ENCODE peak calls at places on chromosomes 16 and 17, in four cellular contexts. S, B, G and N are unnamed samples.
A peak's percentile ranks its signal among the peaks of the same experiment; 100 is the strongest.

GRCh38 chr17:13931752-13932477 is 137.4 kb upstream of the COX10 start:
- DNase-seq in S (peak; percentile 21), B (no peak), G (no peak), N (no peak)

GRCh38 chr17:44830359-44831269 is 527 bp upstream of the GJC1 start:
- DNase-seq in S (peak; percentile 65), B (no peak), G (no peak), N (no peak)

GRCh38 chr16:67264277-67264676 is 15.1 kb upstream of the PLEKHG4 start:
- DNase-seq in S (no peak), B (no peak), G (no peak), N (no peak)

GRCh38 chr17:8726477-8726876 is 18.2 kb downstream of the CCDC42 start:
- DNase-seq in S (no peak), B (no peak), G (no peak), N (no peak)

GRCh38 chr16:27726621-27727275 is 176.8 kb downstream of the KATNIP start:
- DNase-seq in S (no peak), B (no peak), G (no peak), N (no peak)

GRCh38 chr17:64622931-64623654 is 39.0 kb downstream of the SMURF2 start:
- DNase-seq in S (no peak), B (no peak), G (no peak), N (peak; percentile 28)

GRCh38 chr17:29238133-29238850 is 8.4 kb upstream of the CRYBA1 start:
- DNase-seq in S (no peak), B (no peak), G (no peak), N (no peak)

GRCh38 chr17:50534222-50534978 is 1.9 kb downstream of the EPN3 start:
- DNase-seq in S (peak; percentile 58), B (no peak), G (peak; percentile 41), N (no peak)

GRCh38 chr16:66399930-66400329 is 27.2 kb upstream of the BEAN1 start:
- DNase-seq in S (no peak), B (no peak), G (no peak), N (no peak)

GRCh38 chr16:67666032-67666537 is 465 bp downstream of the ENKD1 start:
- DNase-seq in S (peak; percentile 67), B (no peak), G (peak; percentile 61), N (peak; percentile 54)

GRCh38 chr16:70804153-70804728 is 3.3 kb upstream of the VAC14 start:
- DNase-seq in S (no peak), B (no peak), G (no peak), N (no peak)

GRCh38 chr16:66548868-66549267 is 1.1 kb downstream of the TK2 start:
- DNase-seq in S (no peak), B (no peak), G (no peak), N (no peak)

GRCh38 chr17:29709861-29710849 is 87.4 kb upstream of the CORO6 start:
- DNase-seq in S (no peak), B (no peak), G (no peak), N (no peak)

GRCh38 chr16:26981266-26981938 is 85.3 kb upstream of the C16orf82 start:
- DNase-seq in S (no peak), B (no peak), G (no peak), N (no peak)

GRCh38 chr17:66301418-66301863 is 972 bp upstream of the PRKCA start:
- DNase-seq in S (no peak), B (no peak), G (no peak), N (no peak)

GRCh38 chr16:85058909-85059308 is 31.3 kb downstream of the KIAA0513 start:
- DNase-seq in S (no peak), B (no peak), G (no peak), N (no peak)

GRCh38 chr17:82696916-82697807 is 1.3 kb downstream of the RAB40B start:
- DNase-seq in S (peak; percentile 38), B (no peak), G (no peak), N (no peak)

GRCh38 chr17:7807206-7807605 is 26.8 kb upstream of the KDM6B start:
- DNase-seq in S (no peak), B (no peak), G (no peak), N (no peak)

GRCh38 chr17:49556183-49556943 is 19.3 kb upstream of the NXPH3 start:
- DNase-seq in S (peak; percentile 94), B (no peak), G (peak; percentile 88), N (peak; percentile 65)

DNA sequence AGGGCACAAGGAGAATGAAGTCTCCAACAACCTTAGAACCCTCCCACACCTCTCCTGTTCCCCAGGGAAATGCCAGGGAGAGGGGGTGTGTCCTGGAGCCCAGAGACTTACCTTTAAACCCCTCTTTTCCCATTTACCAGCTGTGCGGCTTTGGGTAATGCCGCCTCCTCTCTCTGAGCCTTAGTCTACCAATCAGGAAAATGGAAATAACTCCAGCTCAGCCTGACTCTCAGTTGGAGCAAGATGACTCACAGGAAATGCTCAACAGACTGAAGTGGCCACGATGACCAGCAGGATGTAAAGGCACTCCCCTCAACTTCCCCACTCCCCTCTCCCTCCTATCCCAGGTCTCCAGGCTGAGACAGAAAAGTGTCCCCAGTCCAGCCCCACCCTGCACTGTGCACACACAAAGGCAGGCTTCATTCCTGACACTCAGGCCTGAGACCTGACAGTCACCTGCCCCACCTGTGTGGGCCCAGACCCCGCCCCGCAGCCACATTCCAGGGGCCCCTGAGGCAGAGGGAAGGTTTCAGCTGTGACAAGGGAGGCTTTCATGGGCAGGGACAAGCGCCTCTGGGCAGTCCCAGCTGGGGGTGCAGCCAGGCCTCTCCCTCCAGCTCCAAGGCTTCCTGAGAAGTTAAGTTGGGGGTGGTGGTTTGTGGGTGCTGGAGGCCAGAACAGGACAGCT is 3.0 kb upstream of the KRT15 start:
- DNase-seq in S (peak; percentile 57), B (no peak), G (peak; percentile 64), N (peak; percentile 81)
- TF ChIP-seq ETV6 in S (no peak), B (no peak), G (no peak), N (no peak)

GRCh38 chr16:48864055-48864454 is 254.1 kb upstream of the N4BP1 start:
- DNase-seq in S (peak; percentile 28), B (no peak), G (no peak), N (no peak)
- TF ChIP-seq ETV6 in S (no peak), B (no peak), G (no peak), N (no peak)

GRCh38 chr16:88639231-88640038 is 1.1 kb downstream of the IL17C start:
- DNase-seq in S (peak; percentile 89), B (no peak), G (no peak), N (no peak)

GRCh38 chr16:88636488-88637265 is 1.7 kb upstream of the IL17C start:
- DNase-seq in S (no peak), B (no peak), G (no peak), N (no peak)

GRCh38 chr16:88640039-88640495 is 1.7 kb downstream of the IL17C start:
- DNase-seq in S (no peak), B (no peak), G (no peak), N (no peak)

GRCh38 chr16:88637797-88638196 is 575 bp upstream of the IL17C start:
- DNase-seq in S (no peak), B (no peak), G (no peak), N (no peak)

GRCh38 chr16:88638323-88639230 is at the start of gene IL17C:
- DNase-seq in S (peak; percentile 64), B (no peak), G (peak; percentile 54), N (no peak)
- TF ChIP-seq ETV6 in S (peak; percentile 99), B (no peak), G (no peak), N (no peak)

GRCh38 chr16:12655530-12655929 is 148.2 kb downstream of the CPPED1 start:
- DNase-seq in S (no peak), B (no peak), G (no peak), N (no peak)
- TF ChIP-seq ETV6 in S (no peak), B (no peak), G (no peak), N (no peak)

GRCh38 chr16:711084-711483 is 3.8 kb upstream of the METRN start:
- DNase-seq in S (no peak), B (no peak), G (no peak), N (no peak)
- TF ChIP-seq ETV6 in S (no peak), B (no peak), G (no peak), N (no peak)

DNA sequence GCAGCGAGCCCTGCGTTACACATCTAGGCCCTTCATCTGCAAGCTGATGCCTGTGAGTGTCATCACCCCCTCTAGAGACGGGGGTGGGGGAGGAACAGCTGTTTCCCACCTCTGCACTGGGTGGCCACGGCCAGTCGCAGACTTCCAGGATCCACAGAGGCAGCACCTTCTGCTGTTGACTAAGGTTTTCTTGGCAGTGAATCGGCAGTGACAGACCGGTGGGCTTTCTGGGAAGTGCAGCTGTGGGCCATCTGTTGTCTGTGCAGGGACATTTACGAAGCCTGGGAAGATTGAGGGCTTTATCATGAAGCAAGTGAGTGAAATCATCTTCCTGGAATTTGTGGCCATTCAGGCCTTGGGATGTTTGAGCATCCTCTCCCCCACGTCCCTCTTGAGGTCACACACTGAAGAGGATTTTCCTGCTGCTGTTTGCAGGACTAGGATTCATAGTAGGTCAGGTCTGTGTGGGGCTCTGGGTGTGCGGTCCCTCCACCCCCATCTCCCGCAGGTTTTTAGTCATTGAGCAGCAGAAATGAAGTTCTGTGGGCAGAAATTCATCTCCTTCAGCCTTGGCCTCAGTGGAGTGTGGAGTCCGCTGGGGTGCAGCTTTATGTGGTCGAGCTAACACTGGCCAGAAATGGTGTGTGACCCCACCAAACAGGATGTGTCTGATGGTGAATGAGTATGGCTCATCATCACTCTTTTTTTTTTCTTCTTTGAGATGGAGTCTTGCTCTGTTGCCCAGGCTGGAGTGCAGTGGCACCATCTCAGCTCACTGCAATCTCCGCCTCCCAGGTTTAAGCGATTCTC is 12.0 kb downstream of the PGS1 start:
- DNase-seq in S (no peak), B (no peak), G (no peak), N (no peak)
- TF ChIP-seq ETV6 in S (no peak), B (no peak), G (no peak), N (no peak)

GRCh38 chr17:67448449-67448848 is 71.4 kb downstream of the PITPNC1 start:
- DNase-seq in S (no peak), B (no peak), G (no peak), N (no peak)

GRCh38 chr17:67440311-67441051 is 63.4 kb downstream of the PITPNC1 start:
- DNase-seq in S (no peak), B (no peak), G (no peak), N (no peak)

GRCh38 chr17:67442787-67443624 is 65.9 kb downstream of the PITPNC1 start:
- DNase-seq in S (no peak), B (no peak), G (no peak), N (no peak)

GRCh38 chr17:67441052-67441738 is 64.1 kb downstream of the PITPNC1 start:
- DNase-seq in S (no peak), B (no peak), G (no peak), N (peak; percentile 38)

DNA sequence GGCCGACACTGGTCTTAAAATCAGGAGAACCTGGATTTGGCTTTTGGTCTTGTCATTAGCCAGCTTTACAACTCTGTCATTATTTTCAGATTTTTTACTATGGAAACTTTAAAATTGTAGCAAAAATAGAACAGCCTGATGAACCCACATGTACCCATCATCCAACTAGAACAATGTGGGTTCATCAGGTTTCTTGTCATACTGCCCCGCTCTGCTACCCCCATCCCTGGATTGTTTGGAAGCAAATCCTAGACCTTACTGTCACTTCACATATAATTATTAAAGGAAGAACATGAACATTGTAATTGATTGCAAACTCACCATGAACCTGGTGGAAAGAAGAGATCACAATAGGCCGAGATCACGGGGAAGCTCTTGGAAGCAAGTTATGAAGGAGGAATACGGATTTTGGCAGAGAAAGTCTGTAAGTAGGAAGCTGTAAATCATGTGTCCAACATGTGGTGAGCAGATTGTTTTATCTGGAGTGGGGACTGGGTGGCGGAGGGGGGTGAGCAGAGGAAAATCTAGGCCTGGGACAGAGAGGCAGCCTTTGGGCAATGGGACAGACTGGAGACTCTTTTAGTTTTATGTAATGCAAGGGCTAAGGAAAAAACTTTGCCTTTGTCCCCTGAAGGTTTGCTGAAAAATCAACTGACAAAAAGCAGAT is 67.0 kb downstream of the PITPNC1 start:
- DNase-seq in S (no peak), B (no peak), G (no peak), N (no peak)
- TF ChIP-seq ETV6 in S (no peak), B (no peak), G (no peak), N (no peak)

GRCh38 chr17:68418876-68419275 is 38.4 kb downstream of the WIPI1 start:
- DNase-seq in S (no peak), B (no peak), G (no peak), N (no peak)
- TF ChIP-seq ETV6 in S (no peak), B (no peak), G (no peak), N (no peak)